ENCODE peak calls at places on chromosomes 12 and 14, in ten cellular contexts. T, B, F, X, E, D, C, W, M and A are unnamed samples.
A peak's percentile ranks its signal among the peaks of the same experiment; 100 is the strongest.

GRCh38 chr12:3583656-3584334 is 92.8 kb downstream of the PRMT8 start:
- DNase-seq in W (no peak), C (no peak), B (no peak), M (no peak), E (no peak), T (no peak), X (no peak), F (no peak), D (no peak), A (no peak)

GRCh38 chr14:73209943-73210342 is 27.4 kb upstream of the PAPLN start:
- DNase-seq in F (no peak), B (no peak), E (no peak), C (no peak), W (no peak), D (no peak), T (peak; percentile 50), X (no peak), M (no peak), A (peak; percentile 54)

GRCh38 chr12:29428630-29429029 is 47.7 kb upstream of the ERGIC2 start:
- DNase-seq in W (no peak), D (no peak), C (no peak), B (no peak), X (no peak), M (no peak), E (peak; percentile 20), F (no peak), T (peak; percentile 97), A (peak; percentile 27)

GRCh38 chr12:103571286-103571685 is 15.8 kb upstream of the STAB2 start:
- DNase-seq in D (no peak), W (peak; percentile 70), T (peak; percentile 33), X (peak; percentile 61), M (no peak), F (no peak), B (peak; percentile 57), C (peak; percentile 84), E (no peak), A (no peak)

GRCh38 chr14:23494223-23494622 is 24.7 kb downstream of the NGDN start:
- DNase-seq in B (no peak), D (no peak), E (no peak), F (no peak), T (no peak), W (no peak), C (peak; percentile 68), M (no peak), X (no peak), A (no peak)

GRCh38 chr14:104107101-104107581 is 21.6 kb downstream of the ASPG start:
- DNase-seq in T (no peak), B (no peak), D (no peak), F (no peak), M (no peak), W (no peak), X (no peak), C (no peak), E (no peak), A (no peak)

GRCh38 chr14:80973918-80974317 is 18.5 kb downstream of the TSHR start:
- DNase-seq in B (peak; percentile 59), F (no peak), E (no peak), W (no peak), X (no peak), T (no peak), M (no peak), C (no peak), D (no peak), A (no peak)

GRCh38 chr14:31582286-31582691 is 21.1 kb downstream of the NUBPL start:
- DNase-seq in D (no peak), E (no peak), M (no peak), F (no peak), W (no peak), B (no peak), X (no peak), T (no peak), C (no peak), A (no peak)

GRCh38 chr14:84228702-84229101 is 1301.2 kb upstream of the FLRT2 start:
- DNase-seq in W (no peak), X (no peak), C (no peak), M (no peak), T (no peak), B (no peak), F (no peak), D (no peak), E (no peak), A (peak; percentile 56)

GRCh38 chr12:9881246-9881645 is at the start of gene KLRF2:
- DNase-seq in B (no peak), X (no peak), F (no peak), E (no peak), W (no peak), D (no peak), T (no peak), C (no peak), M (peak; percentile 43), A (no peak)

GRCh38 chr12:52392465-52393007 is 7.1 kb upstream of the KRT84 start:
- DNase-seq in B (no peak), M (no peak), T (peak; percentile 78), F (no peak), E (no peak), X (no peak), C (no peak), D (no peak), W (no peak), A (no peak)